ENCODE peak calls at places on chromosomes 12 and 14, in nine cellular contexts. One of them, this sample, is unnamed.

GRCh38 chr14:104874571-104875411 is 9.7 kb downstream of the CEP170B start:
- DNase-seq in mesothelial cell of epicardium: no peak
- DNase-seq in endodermal cell: no peak
- DNase-seq in sciatic nerve: no peak
- DNase-seq in left ventricle myocardium inferior: no peak
- DNase-seq in pons: no peak
- DNase-seq in naive thymus-derived CD8-positive, alpha-beta T cell: no peak
- DNase-seq in head of caudate nucleus: no peak
- DNase-seq in pancreas: no peak
- DNase-seq in this sample: no peak

GRCh38 chr12:75908961-75909699 is 122.4 kb downstream of the PHLDA1 start:
- DNase-seq in left ventricle myocardium inferior: peak; percentile 78
- DNase-seq in mesothelial cell of epicardium: no peak
- DNase-seq in pancreas: peak; percentile 84
- DNase-seq in endodermal cell: no peak
- DNase-seq in naive thymus-derived CD8-positive, alpha-beta T cell: no peak
- DNase-seq in head of caudate nucleus: peak; percentile 40
- DNase-seq in sciatic nerve: peak; percentile 83
- DNase-seq in pons: peak; percentile 41
- DNase-seq in this sample: no peak

GRCh38 chr14:52076334-52076733 is 7.5 kb upstream of the NID2 start:
- DNase-seq in mesothelial cell of epicardium: no peak
- DNase-seq in head of caudate nucleus: no peak
- DNase-seq in pons: peak; percentile 24
- DNase-seq in sciatic nerve: no peak
- DNase-seq in left ventricle myocardium inferior: no peak
- DNase-seq in endodermal cell: no peak
- DNase-seq in naive thymus-derived CD8-positive, alpha-beta T cell: no peak
- DNase-seq in pancreas: no peak
- DNase-seq in this sample: no peak

GRCh38 chr14:90608925-90609324 is 207.3 kb downstream of the TTC7B start:
- DNase-seq in naive thymus-derived CD8-positive, alpha-beta T cell: no peak
- DNase-seq in endodermal cell: no peak
- DNase-seq in pons: no peak
- DNase-seq in left ventricle myocardium inferior: no peak
- DNase-seq in pancreas: no peak
- DNase-seq in head of caudate nucleus: no peak
- DNase-seq in mesothelial cell of epicardium: no peak
- DNase-seq in sciatic nerve: no peak
- DNase-seq in this sample: no peak

GRCh38 chr12:5921966-5922365 is 23.1 kb downstream of the ANO2 start:
- DNase-seq in naive thymus-derived CD8-positive, alpha-beta T cell: no peak
- DNase-seq in sciatic nerve: no peak
- DNase-seq in head of caudate nucleus: no peak
- DNase-seq in left ventricle myocardium inferior: no peak
- DNase-seq in pons: no peak
- DNase-seq in endodermal cell: no peak
- DNase-seq in pancreas: no peak
- DNase-seq in mesothelial cell of epicardium: no peak
- DNase-seq in this sample: no peak

GRCh38 chr12:121983546-121984205 is 38.0 kb upstream of the BCL7A start:
- DNase-seq in endodermal cell: no peak
- DNase-seq in naive thymus-derived CD8-positive, alpha-beta T cell: no peak
- DNase-seq in mesothelial cell of epicardium: no peak
- DNase-seq in left ventricle myocardium inferior: no peak
- DNase-seq in head of caudate nucleus: no peak
- DNase-seq in pancreas: no peak
- DNase-seq in pons: no peak
- DNase-seq in sciatic nerve: no peak
- DNase-seq in this sample: no peak

GRCh38 chr12:56274299-56274698 is 7.6 kb downstream of the COQ10A start:
- DNase-seq in left ventricle myocardium inferior: no peak
- DNase-seq in head of caudate nucleus: no peak
- DNase-seq in sciatic nerve: no peak
- DNase-seq in mesothelial cell of epicardium: no peak
- DNase-seq in pancreas: no peak
- DNase-seq in naive thymus-derived CD8-positive, alpha-beta T cell: no peak
- DNase-seq in endodermal cell: no peak
- DNase-seq in pons: no peak
- DNase-seq in this sample: no peak

GRCh38 chr12:3117144-3117581 is 40.0 kb downstream of the TSPAN9 start:
- DNase-seq in endodermal cell: no peak
- DNase-seq in mesothelial cell of epicardium: no peak
- DNase-seq in left ventricle myocardium inferior: no peak
- DNase-seq in pancreas: no peak
- DNase-seq in head of caudate nucleus: no peak
- DNase-seq in naive thymus-derived CD8-positive, alpha-beta T cell: no peak
- DNase-seq in pons: no peak
- DNase-seq in sciatic nerve: no peak
- DNase-seq in this sample: no peak

GRCh38 chr14:23076785-23077408 is 18.0 kb downstream of the ACIN1 start:
- DNase-seq in pons: peak; percentile 44
- DNase-seq in endodermal cell: peak; percentile 74
- DNase-seq in left ventricle myocardium inferior: no peak
- DNase-seq in sciatic nerve: no peak
- DNase-seq in mesothelial cell of epicardium: no peak
- DNase-seq in pancreas: no peak
- DNase-seq in head of caudate nucleus: no peak
- DNase-seq in naive thymus-derived CD8-positive, alpha-beta T cell: peak; percentile 57
- DNase-seq in this sample: no peak

GRCh38 chr12:104465379-104465778 is 8.6 kb downstream of the CHST11 start:
- DNase-seq in head of caudate nucleus: no peak
- DNase-seq in mesothelial cell of epicardium: no peak
- DNase-seq in endodermal cell: peak; percentile 7
- DNase-seq in pons: no peak
- DNase-seq in left ventricle myocardium inferior: no peak
- DNase-seq in pancreas: no peak
- DNase-seq in naive thymus-derived CD8-positive, alpha-beta T cell: no peak
- DNase-seq in sciatic nerve: no peak
- DNase-seq in this sample: no peak

GRCh38 chr14:99258341-99258781 is 13.6 kb downstream of the BCL11B start:
- DNase-seq in sciatic nerve: no peak
- DNase-seq in pons: no peak
- DNase-seq in head of caudate nucleus: no peak
- DNase-seq in mesothelial cell of epicardium: no peak
- DNase-seq in left ventricle myocardium inferior: no peak
- DNase-seq in naive thymus-derived CD8-positive, alpha-beta T cell: peak; percentile 19
- DNase-seq in pancreas: no peak
- DNase-seq in endodermal cell: peak; percentile 75
- DNase-seq in this sample: no peak

GRCh38 chr12:69052613-69053408 is 119.8 kb upstream of the CPM start:
- DNase-seq in endodermal cell: peak; percentile 90
- DNase-seq in sciatic nerve: no peak
- DNase-seq in mesothelial cell of epicardium: peak; percentile 40
- DNase-seq in head of caudate nucleus: no peak
- DNase-seq in naive thymus-derived CD8-positive, alpha-beta T cell: no peak
- DNase-seq in pancreas: peak; percentile 60
- DNase-seq in left ventricle myocardium inferior: no peak
- DNase-seq in pons: no peak
- DNase-seq in this sample: peak; percentile 83

GRCh38 chr12:55724226-55724939 is 4.2 kb downstream of the RDH5 start:
- DNase-seq in sciatic nerve: peak; percentile 83
- DNase-seq in head of caudate nucleus: peak; percentile 84
- DNase-seq in mesothelial cell of epicardium: no peak
- DNase-seq in left ventricle myocardium inferior: peak; percentile 74
- DNase-seq in naive thymus-derived CD8-positive, alpha-beta T cell: peak; percentile 63
- DNase-seq in endodermal cell: peak; percentile 94
- DNase-seq in pons: peak; percentile 78
- DNase-seq in pancreas: no peak
- DNase-seq in this sample: no peak

GRCh38 chr12:82625523-82625922 is 61.2 kb upstream of the TMTC2 start:
- DNase-seq in head of caudate nucleus: peak; percentile 84
- DNase-seq in left ventricle myocardium inferior: no peak
- DNase-seq in endodermal cell: peak; percentile 64
- DNase-seq in pancreas: no peak
- DNase-seq in sciatic nerve: no peak
- DNase-seq in naive thymus-derived CD8-positive, alpha-beta T cell: no peak
- DNase-seq in mesothelial cell of epicardium: no peak
- DNase-seq in pons: peak; percentile 99
- DNase-seq in this sample: no peak

GRCh38 chr14:61568572-61569011 is 126.7 kb upstream of the HIF1A start:
- DNase-seq in pancreas: peak; percentile 75
- DNase-seq in naive thymus-derived CD8-positive, alpha-beta T cell: peak; percentile 79
- DNase-seq in left ventricle myocardium inferior: peak; percentile 39
- DNase-seq in sciatic nerve: no peak
- DNase-seq in pons: no peak
- DNase-seq in endodermal cell: peak; percentile 87
- DNase-seq in mesothelial cell of epicardium: peak; percentile 47
- DNase-seq in head of caudate nucleus: peak; percentile 67
- DNase-seq in this sample: no peak

GRCh38 chr12:78951746-78952532 is 87.4 kb downstream of the SYT1 start:
- DNase-seq in endodermal cell: no peak
- DNase-seq in naive thymus-derived CD8-positive, alpha-beta T cell: no peak
- DNase-seq in mesothelial cell of epicardium: no peak
- DNase-seq in head of caudate nucleus: no peak
- DNase-seq in sciatic nerve: no peak
- DNase-seq in left ventricle myocardium inferior: no peak
- DNase-seq in pancreas: no peak
- DNase-seq in pons: no peak
- DNase-seq in this sample: no peak

GRCh38 chr14:46769292-46769691 is 117.7 kb upstream of the RPL10L start:
- DNase-seq in pancreas: no peak
- DNase-seq in naive thymus-derived CD8-positive, alpha-beta T cell: no peak
- DNase-seq in endodermal cell: no peak
- DNase-seq in sciatic nerve: no peak
- DNase-seq in left ventricle myocardium inferior: no peak
- DNase-seq in mesothelial cell of epicardium: no peak
- DNase-seq in pons: no peak
- DNase-seq in head of caudate nucleus: no peak
- DNase-seq in this sample: no peak

GRCh38 chr12:53539526-53539925 is 32.2 kb upstream of the NPFF start:
- DNase-seq in pancreas: no peak
- DNase-seq in head of caudate nucleus: no peak
- DNase-seq in endodermal cell: no peak
- DNase-seq in pons: no peak
- DNase-seq in mesothelial cell of epicardium: no peak
- DNase-seq in sciatic nerve: no peak
- DNase-seq in naive thymus-derived CD8-positive, alpha-beta T cell: no peak
- DNase-seq in left ventricle myocardium inferior: no peak
- DNase-seq in this sample: no peak

GRCh38 chr14:99595034-99595433 is 9.0 kb downstream of the CCDC85C start:
- DNase-seq in pancreas: no peak
- DNase-seq in endodermal cell: no peak
- DNase-seq in head of caudate nucleus: no peak
- DNase-seq in mesothelial cell of epicardium: no peak
- DNase-seq in pons: no peak
- DNase-seq in sciatic nerve: no peak
- DNase-seq in naive thymus-derived CD8-positive, alpha-beta T cell: no peak
- DNase-seq in left ventricle myocardium inferior: no peak
- DNase-seq in this sample: no peak

This sample was measured in HS-5.